ENCODE peak calls at places on chromosomes 7 and 10, in four cellular contexts. F is K562, O is HepG2, X is GM12878. M is an unnamed sample.

GRCh38 chr7:147406521-147407115 is 1183.9 kb upstream of the C7orf33 start:
- DNase-seq in O (no peak), X (no peak), F (no peak), M (no peak)

GRCh38 chr7:131544449-131545425 is 11.7 kb downstream of the PODXL start:
- DNase-seq in O (peak), X (no peak), F (peak), M (no peak)

GRCh38 chr10:59177031-59177861 is 803 bp downstream of the PHYHIPL start:
- DNase-seq in X (no peak), F (no peak), O (peak), M (no peak)

GRCh38 chr10:114239994-114240345 is 916 bp downstream of the VWA2 start:
- DNase-seq in O (no peak), X (no peak), F (no peak), M (no peak)

GRCh38 chr7:47536705-47537611 is 45.0 kb downstream of the TNS3 start:
- DNase-seq in O (no peak), X (no peak), F (no peak), M (no peak)

GRCh38 chr10:115866174-115866573 is 406.8 kb downstream of the GFRA1 start:
- DNase-seq in X (no peak), O (no peak), F (no peak), M (no peak)

GRCh38 chr7:116172353-116172752 is 38.0 kb upstream of the TES start:
- DNase-seq in X (no peak), O (no peak), F (no peak), M (no peak)

GRCh38 chr7:47529826-47530555 is 51.9 kb downstream of the TNS3 start:
- DNase-seq in F (no peak), O (no peak), X (no peak), M (no peak)

GRCh38 chr7:75867390-75867717 is 11.5 kb upstream of the RHBDD2 start:
- DNase-seq in O (no peak), X (no peak), F (no peak), M (no peak)

GRCh38 chr7:3153118-3153517 is 109.5 kb upstream of the CARD11 start:
- DNase-seq in X (no peak), F (no peak), O (no peak), M (no peak)

GRCh38 chr10:44951827-44952226 is 7.8 kb upstream of the RASSF4 start:
- DNase-seq in O (no peak), X (no peak), F (no peak), M (no peak)

GRCh38 chr10:44955408-44956070 is 4.1 kb upstream of the RASSF4 start:
- DNase-seq in F (no peak), X (no peak), O (no peak), M (peak)

GRCh38 chr10:44950326-44951225 is 9.0 kb upstream of the RASSF4 start:
- DNase-seq in O (no peak), X (no peak), F (no peak), M (no peak)

GRCh38 chr10:44954962-44955361 is 4.6 kb upstream of the RASSF4 start:
- DNase-seq in F (no peak), O (no peak), X (no peak), M (no peak)

GRCh38 chr10:44952779-44953231 is 6.8 kb upstream of the RASSF4 start:
- DNase-seq in X (no peak), O (peak), F (no peak), M (peak)
- TF ChIP-seq CBX5 in X (no peak), O (no peak), F (no peak), M (no peak)

DNA sequence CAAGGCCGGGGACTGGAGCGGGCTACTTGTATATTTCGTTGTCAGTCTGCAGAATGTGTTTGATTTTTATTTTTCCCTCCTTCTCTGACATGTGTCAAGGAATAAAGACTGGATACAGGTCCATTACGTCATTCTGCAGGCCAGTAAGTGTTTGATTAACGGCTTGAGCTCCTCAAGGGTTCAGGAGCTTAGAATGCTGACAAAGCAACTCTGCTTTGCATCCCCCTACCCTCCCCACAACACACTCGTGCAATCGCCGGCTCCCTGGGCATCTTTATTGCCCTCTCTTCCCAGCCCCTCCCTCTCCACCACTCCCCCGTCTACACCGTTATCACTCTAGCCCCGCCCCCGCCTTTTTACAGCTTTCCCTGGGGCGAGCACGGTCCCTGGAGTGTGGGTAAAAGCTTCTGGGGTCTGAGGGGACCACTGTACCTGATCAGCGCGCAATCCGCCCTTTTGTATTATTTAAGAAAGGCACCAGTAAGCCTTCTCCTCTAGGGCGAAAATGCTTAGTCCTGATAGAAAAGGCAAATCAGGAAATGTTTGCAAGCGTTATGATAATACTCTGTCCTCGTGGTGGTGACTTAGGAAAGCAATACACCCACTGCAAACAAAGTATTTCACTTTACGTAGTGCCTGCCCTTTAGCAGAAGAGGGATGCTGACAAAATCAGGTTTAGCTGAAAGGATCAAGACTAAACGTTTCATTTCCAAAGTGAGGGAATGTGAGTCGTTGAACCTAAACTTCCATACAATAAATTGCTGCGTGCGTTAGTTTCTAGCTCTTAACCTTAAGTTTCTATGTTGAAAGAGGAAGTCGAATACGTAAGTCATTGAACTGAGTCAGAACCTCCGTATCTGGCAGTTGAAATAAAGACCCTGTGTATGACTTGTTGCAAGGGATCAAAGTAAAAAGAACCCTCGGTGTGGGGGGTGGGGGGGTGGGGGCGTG is 1.4 kb upstream of the CREB5 start:
- DNase-seq in X (no peak), O (no peak), F (peak), M (no peak)
- TF ChIP-seq POLR2AphosphoS5 in X (peak), O (no peak), F (no peak), M (no peak)

GRCh38 chr10:97074256-97075145 is 111.3 kb downstream of the SLIT1 start:
- DNase-seq in F (no peak), X (no peak), O (no peak), M (no peak)
- TF ChIP-seq CBX5 in F (no peak), X (no peak), O (no peak), M (no peak)

GRCh38 chr10:113135025-113135424 is 185.0 kb downstream of the TCF7L2 start:
- DNase-seq in O (no peak), F (no peak), X (no peak), M (peak)

GRCh38 chr10:113131611-113132330 is 181.7 kb downstream of the TCF7L2 start:
- DNase-seq in X (no peak), O (peak), F (no peak), M (no peak)

GRCh38 chr10:113129117-113129516 is 179.1 kb downstream of the TCF7L2 start:
- DNase-seq in F (no peak), O (no peak), X (no peak), M (no peak)

GRCh38 chr10:113132651-113133088 is 182.6 kb downstream of the TCF7L2 start:
- DNase-seq in X (no peak), F (no peak), O (no peak), M (no peak)

GRCh38 chr10:113133497-113133896 is 183.4 kb downstream of the TCF7L2 start:
- DNase-seq in X (no peak), O (no peak), F (no peak), M (no peak)
- TF ChIP-seq POLR2AphosphoS5 in X (no peak), O (no peak), F (no peak), M (no peak)

DNA sequence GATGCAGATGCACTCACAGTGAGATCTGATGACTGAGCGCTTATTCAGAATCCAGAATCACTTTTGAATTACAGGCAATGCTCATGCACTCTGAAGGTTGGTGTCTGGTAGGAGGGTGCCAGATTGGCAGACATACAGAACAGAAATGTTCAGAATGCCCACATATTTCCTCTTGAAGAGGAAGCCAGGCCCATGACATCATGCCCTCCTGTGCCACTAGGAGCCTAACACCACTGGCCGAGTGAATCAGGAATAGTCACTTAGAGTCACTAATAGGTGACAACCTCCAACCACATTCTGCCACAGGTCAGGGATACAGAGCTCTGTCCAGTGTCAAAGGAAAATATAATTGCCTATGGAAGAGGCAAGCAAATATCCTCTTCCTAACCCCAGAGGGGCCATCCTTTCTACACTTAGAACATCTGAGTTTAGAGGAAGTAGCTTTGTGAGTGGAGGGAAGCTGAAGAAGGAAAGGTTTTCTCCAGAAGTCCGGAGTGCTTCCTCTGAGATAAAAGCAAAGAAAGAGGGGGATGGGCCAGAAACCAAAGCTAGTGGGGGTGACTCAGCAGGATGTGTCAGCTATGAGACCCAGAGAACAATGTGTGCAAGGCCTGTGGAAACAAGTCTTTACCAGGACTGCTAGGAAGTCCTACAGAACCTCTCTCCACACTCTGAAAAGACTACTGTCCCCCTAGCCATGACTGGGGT is 838.8 kb downstream of the GRID1 start:
- DNase-seq in F (no peak), O (no peak), X (no peak), M (no peak)
- TF ChIP-seq CBX5 in F (no peak), O (no peak), X (no peak), M (no peak)

DNA sequence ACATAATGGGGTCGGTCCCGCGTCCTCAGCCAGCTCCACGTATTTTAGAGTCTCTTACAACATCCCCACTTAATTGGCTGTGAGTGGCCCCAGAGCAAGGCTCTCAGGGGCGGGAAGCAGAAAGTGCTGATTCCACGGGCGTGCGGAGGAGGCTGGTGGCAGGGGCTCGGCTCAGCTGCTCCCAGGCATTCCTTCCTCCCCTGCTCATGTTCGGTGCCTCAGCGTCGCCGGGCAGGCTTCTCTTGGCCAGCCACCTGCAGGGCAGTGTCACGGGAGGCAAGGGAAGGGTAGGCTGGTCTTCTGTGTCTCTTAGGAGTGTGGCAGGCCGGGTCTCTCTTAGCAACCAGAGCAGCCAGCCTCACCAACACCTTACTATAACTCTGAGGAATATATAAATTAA is 33.8 kb downstream of the IL15RA start:
- DNase-seq in X (no peak), O (no peak), F (no peak), M (no peak)
- TF ChIP-seq POLR2AphosphoS5 in X (no peak), O (no peak), F (no peak), M (no peak)

GRCh38 chr7:128236924-128237586 is 4.0 kb upstream of the LEP start:
- DNase-seq in F (no peak), O (peak), X (peak), M (no peak)
- TF ChIP-seq CBX5 in F (no peak), O (no peak), X (no peak), M (no peak)

DNA sequence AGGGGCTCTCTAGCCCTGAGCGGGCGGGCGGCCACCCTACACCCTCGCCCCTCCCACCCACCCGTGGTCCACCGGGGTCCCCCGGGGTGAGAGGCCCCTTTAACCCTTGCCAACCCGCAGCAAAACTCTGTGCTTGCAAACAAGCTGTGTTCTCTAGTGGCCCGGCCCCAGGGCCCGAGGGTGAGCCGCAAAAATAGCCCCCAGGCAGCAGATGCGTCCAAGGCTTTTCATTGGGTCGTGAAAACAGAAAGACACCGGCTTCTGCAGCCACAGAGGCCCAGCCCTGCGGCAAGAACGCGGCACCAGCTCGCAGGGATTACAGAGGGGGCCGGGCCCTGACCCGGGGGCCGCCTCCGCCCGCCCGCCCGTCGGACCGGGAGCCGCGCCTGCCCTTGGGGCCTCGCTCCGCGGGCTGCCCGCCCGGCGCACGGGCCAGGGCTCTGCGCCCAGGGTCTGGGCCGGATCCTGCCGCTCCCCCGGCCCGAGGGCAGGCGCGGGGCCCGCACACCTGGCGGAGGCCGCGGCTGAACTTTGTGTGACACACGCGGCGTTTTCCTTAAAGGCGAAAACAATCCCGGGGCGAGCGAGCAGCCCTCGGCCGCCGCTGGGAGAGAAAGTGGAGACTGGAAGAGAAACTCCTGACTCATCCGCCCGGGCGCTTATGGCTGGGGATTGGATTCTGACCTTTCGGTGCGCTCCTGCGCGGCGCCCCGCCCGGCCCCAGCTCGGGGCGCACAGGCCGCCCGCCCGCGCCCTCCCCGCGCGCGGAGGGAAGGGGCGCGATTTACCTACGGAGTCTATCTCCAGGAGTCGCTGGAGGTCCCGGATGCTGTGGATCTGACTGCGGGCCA is 2.8 kb downstream of the PDGFA start:
- DNase-seq in X (no peak), F (peak), O (peak), M (no peak)
- TF ChIP-seq POLR2AphosphoS5 in X (no peak), F (no peak), O (no peak), M (no peak)